ENCODE peak calls at places on chromosomes 13 and 19, in ten cellular contexts. L, M, U, S, J, Y, V, R, H and I are unnamed samples.

GRCh38 chr19:49613374-49613773 is 22.4 kb downstream of the PRR12 start:
- DNase-seq in Y (no peak), L (peak; percentile 53), M (no peak), J (no peak), V (peak; percentile 30), H (no peak), S (no peak), R (peak; percentile 16), U (no peak), I (no peak)

GRCh38 chr13:69474286-69474685 is 633.3 kb upstream of the ATXN8OS start:
- DNase-seq in L (no peak), J (no peak), V (peak; percentile 7), U (no peak), M (peak; percentile 20), R (no peak), H (no peak), Y (no peak), S (no peak), I (no peak)

GRCh38 chr13:73058432-73058740 is 419 bp upstream of the KLF5 start:
- DNase-seq in S (no peak), J (no peak), V (no peak), U (no peak), Y (no peak), R (no peak), H (no peak), L (no peak), M (no peak), I (no peak)

GRCh38 chr13:72960541-72960940 is 98.3 kb upstream of the KLF5 start:
- DNase-seq in S (no peak), Y (no peak), L (no peak), V (no peak), U (no peak), M (no peak), J (no peak), R (no peak), H (no peak), I (no peak)

GRCh38 chr19:34313188-34313587 is 51.8 kb upstream of the GPI start:
- DNase-seq in S (peak; percentile 39), J (no peak), U (no peak), H (no peak), M (no peak), L (peak; percentile 66), Y (no peak), V (peak; percentile 74), R (peak; percentile 45), I (peak; percentile 35)

GRCh38 chr13:87671031-87671823 is at the start of gene SLITRK5:
- DNase-seq in Y (peak; percentile 41), H (peak; percentile 95), J (peak; percentile 63), V (peak; percentile 56), U (peak; percentile 90), M (peak; percentile 64), R (peak; percentile 21), S (peak; percentile 64), L (peak; percentile 52), I (no peak)

GRCh38 chr13:59677966-59678814 is 485.5 kb downstream of the DIAPH3 start:
- DNase-seq in M (no peak), H (no peak), L (peak; percentile 79), V (peak; percentile 71), Y (no peak), U (peak; percentile 65), J (no peak), S (no peak), R (peak; percentile 76), I (peak; percentile 33)

GRCh38 chr13:110089815-110090214 is 217.1 kb downstream of the COL4A1 start:
- DNase-seq in J (no peak), Y (no peak), M (no peak), S (no peak), H (no peak), U (no peak), R (no peak), V (no peak), L (no peak), I (no peak)

GRCh38 chr13:33931397-33931987 is 113.5 kb downstream of the RFC3 start:
- DNase-seq in Y (no peak), M (no peak), S (no peak), H (peak; percentile 11), L (peak; percentile 39), V (peak; percentile 52), J (no peak), R (peak; percentile 61), U (peak; percentile 73), I (peak; percentile 38)

GRCh38 chr13:113129921-113130750 is 7.5 kb downstream of the F10 start:
- DNase-seq in M (no peak), Y (no peak), U (no peak), L (peak; percentile 21), V (no peak), H (no peak), J (peak; percentile 41), R (no peak), S (peak; percentile 66), I (no peak)

GRCh38 chr19:3184847-3185481 is 766 bp upstream of the NCLN start:
- DNase-seq in M (peak; percentile 89), H (peak; percentile 65), L (no peak), Y (no peak), J (peak; percentile 80), U (peak; percentile 79), S (peak; percentile 82), R (peak; percentile 75), V (peak; percentile 71), I (no peak)

GRCh38 chr19:5801796-5802616 is 2.9 kb upstream of the NRTN start:
- DNase-seq in R (no peak), V (peak; percentile 20), H (peak; percentile 88), Y (no peak), J (no peak), U (peak; percentile 91), M (no peak), S (peak; percentile 64), L (no peak), I (no peak)

GRCh38 chr19:49442793-49443365 is 1.6 kb upstream of the SLC17A7 start:
- DNase-seq in L (peak; percentile 83), M (peak; percentile 79), R (peak; percentile 87), J (peak; percentile 93), U (peak; percentile 99), S (peak; percentile 97), H (peak; percentile 99), Y (no peak), V (peak; percentile 79), I (peak; percentile 71)

GRCh38 chr19:30070198-30070969 is 128.3 kb downstream of the URI1 start:
- DNase-seq in M (no peak), Y (no peak), R (no peak), S (no peak), V (no peak), L (no peak), U (peak; percentile 95), J (peak; percentile 36), H (no peak), I (no peak)

GRCh38 chr13:61477619-61478018 is 62.0 kb upstream of the PCDH20 start:
- DNase-seq in R (no peak), U (no peak), V (no peak), M (no peak), S (no peak), H (no peak), Y (no peak), J (no peak), L (no peak), I (no peak)

GRCh38 chr13:97723655-97724054 is 229.8 kb upstream of the IPO5 start:
- DNase-seq in J (no peak), M (no peak), U (no peak), L (no peak), S (no peak), H (no peak), Y (no peak), V (no peak), R (no peak), I (no peak)

GRCh38 chr13:48492123-48493075 is 40.5 kb downstream of the RCBTB2 start:
- DNase-seq in R (peak; percentile 11), J (peak; percentile 66), M (peak; percentile 43), V (no peak), L (peak; percentile 87), U (no peak), H (no peak), Y (no peak), S (peak; percentile 88), I (peak; percentile 58)

GRCh38 chr13:58893396-58893795 is 1261.9 kb downstream of the PCDH17 start:
- DNase-seq in U (no peak), H (no peak), J (no peak), V (peak; percentile 2), S (no peak), L (no peak), M (no peak), R (no peak), Y (no peak), I (no peak)

GRCh38 chr13:85508683-85509329 is 290.4 kb downstream of the SLITRK6 start:
- DNase-seq in R (peak; percentile 36), M (no peak), H (no peak), J (no peak), V (peak; percentile 21), L (no peak), U (no peak), Y (no peak), S (no peak), I (no peak)

GRCh38 chr19:876780-877314 is 16.1 kb downstream of the MED16 start:
- DNase-seq in M (no peak), Y (no peak), U (no peak), J (no peak), S (no peak), R (no peak), V (no peak), L (no peak), H (no peak), I (no peak)

GRCh38 chr13:106906431-106906996 is 338.6 kb upstream of the ARGLU1 start:
- DNase-seq in S (no peak), J (no peak), R (no peak), U (no peak), V (no peak), Y (no peak), M (no peak), L (no peak), H (no peak), I (no peak)